ENCODE peak calls at places on chromosomes 11 and 22, in four cellular contexts. Z, V, W and E are unnamed samples.
A peak's percentile ranks its signal among the peaks of the same experiment; 100 is the strongest.

GRCh38 chr11:31141804-31142203 is 227.7 kb downstream of the DCDC1 start:
- DNase-seq in Z (no peak), V (no peak), W (no peak), E (no peak)

GRCh38 chr11:100687630-100688395 is 725 bp downstream of the ARHGAP42 start:
- DNase-seq in Z (peak; percentile 48), V (peak; percentile 60), W (peak; percentile 65), E (peak; percentile 45)

GRCh38 chr11:67584205-67584880 is 731 bp downstream of the GSTP1 start:
- DNase-seq in Z (peak; percentile 81), V (no peak), W (peak; percentile 77), E (no peak)

GRCh38 chr11:45852712-45853101 is 5.4 kb downstream of the CRY2 start:
- DNase-seq in Z (no peak), V (no peak), W (no peak), E (no peak)

GRCh38 chr11:134500621-134501020 is 88.6 kb upstream of the B3GAT1 start:
- DNase-seq in Z (peak; percentile 22), V (no peak), W (no peak), E (no peak)

GRCh38 chr11:130089669-130090063 is 20.0 kb downstream of the APLP2 start:
- DNase-seq in Z (no peak), V (no peak), W (no peak), E (no peak)

GRCh38 chr11:70435765-70436500 is 37.6 kb downstream of the CTTN start:
- DNase-seq in Z (no peak), V (no peak), W (no peak), E (no peak)

GRCh38 chr11:66069715-66070603 is at the start of gene PACS1:
- DNase-seq in Z (peak; percentile 76), V (peak; percentile 74), W (peak; percentile 79), E (peak; percentile 56)

GRCh38 chr11:100855466-100856067 is 168.5 kb downstream of the ARHGAP42 start:
- DNase-seq in Z (no peak), V (peak; percentile 7), W (no peak), E (no peak)

GRCh38 chr11:84398017-84398626 is 1112.0 kb upstream of the CCDC90B start:
- DNase-seq in Z (no peak), V (peak; percentile 4), W (no peak), E (no peak)

GRCh38 chr22:50600541-50600940 is at the start of gene MAPK8IP2:
- DNase-seq in Z (no peak), V (no peak), W (no peak), E (no peak)

GRCh38 chr11:796565-797299 is 1.3 kb downstream of the SLC25A22 start:
- DNase-seq in Z (no peak), V (no peak), W (no peak), E (no peak)

GRCh38 chr11:83019888-83020579 is 51.7 kb downstream of the RAB30 start:
- DNase-seq in Z (peak; percentile 66), V (no peak), W (no peak), E (no peak)

GRCh38 chr11:18229501-18229900 is 7.1 kb downstream of the SAA4 start:
- DNase-seq in Z (no peak), V (no peak), W (no peak), E (no peak)

GRCh38 chr11:66082936-66083698 is 13.0 kb downstream of the PACS1 start:
- DNase-seq in Z (no peak), V (no peak), W (no peak), E (no peak)

GRCh38 chr11:70464509-70465361 is 66.4 kb downstream of the CTTN start:
- DNase-seq in Z (no peak), V (no peak), W (no peak), E (no peak)

GRCh38 chr22:27633296-27633871 is 168.2 kb downstream of the MN1 start:
- DNase-seq in Z (no peak), V (no peak), W (no peak), E (no peak)

GRCh38 chr11:57649826-57650738 is at the start of gene YPEL4:
- DNase-seq in Z (no peak), V (peak; percentile 79), W (peak; percentile 69), E (peak; percentile 50)

GRCh38 chr11:69005631-69006368 is 7.2 kb downstream of the MRGPRF start:
- DNase-seq in Z (no peak), V (no peak), W (no peak), E (no peak)

GRCh38 chr11:69006816-69007215 is 6.2 kb downstream of the MRGPRF start:
- DNase-seq in Z (no peak), V (no peak), W (no peak), E (no peak)

GRCh38 chr11:69003866-69004311 is 9.2 kb downstream of the MRGPRF start:
- DNase-seq in Z (no peak), V (no peak), W (no peak), E (no peak)

GRCh38 chr11:69004411-69005182 is 8.4 kb downstream of the MRGPRF start:
- DNase-seq in Z (no peak), V (no peak), W (no peak), E (no peak)

GRCh38 chr11:69005183-69005630 is 7.8 kb downstream of the MRGPRF start:
- DNase-seq in Z (no peak), V (no peak), W (no peak), E (no peak)
- H3K27ac ChIP-seq in Z (peak overlapping the region; percentile 65), V (no peak overlapping the region), W (peak overlapping the region; percentile 99), E (no peak overlapping the region)

GRCh38 chr11:64869571-64870175 is 8.7 kb downstream of the EHD1 start:
- DNase-seq in Z (no peak), V (no peak), W (no peak), E (no peak)
- TF ChIP-seq CTCF in Z (no peak), V (no peak), W (peak; percentile 32), E (peak; percentile 46)

GRCh38 chr11:131546218-131546895 is 175.9 kb downstream of the NTM start:
- DNase-seq in Z (no peak), V (no peak), W (no peak), E (no peak)
- H3K4me3 ChIP-seq in Z (peak overlapping the region; percentile 16), V (no peak overlapping the region), W (no peak overlapping the region), E (peak overlapping the region; percentile 37)

GRCh38 chr11:109071712-109072524 is 350.1 kb upstream of the C11orf87 start:
- DNase-seq in Z (no peak), V (no peak), W (peak; percentile 54), E (peak; percentile 6)
- H3K27ac ChIP-seq in Z (no peak overlapping the region), V (no peak overlapping the region), W (peak overlapping the region; percentile 37), E (no peak overlapping the region)

GRCh38 chr11:32434387-32435151 is 770 bp downstream of the WT1 start:
- DNase-seq in Z (no peak), V (peak; percentile 52), W (peak; percentile 66), E (no peak)
- TF ChIP-seq CTCF in Z (no peak), V (peak; percentile 54), W (peak; percentile 39), E (no peak)

GRCh38 chr11:111982532-111983186 is 42.5 kb upstream of the DLAT start:
- DNase-seq in Z (no peak), V (no peak), W (no peak), E (no peak)

GRCh38 chr11:111982019-111982464 is 43.2 kb upstream of the DLAT start:
- DNase-seq in Z (peak; percentile 88), V (peak; percentile 38), W (peak; percentile 41), E (no peak)

GRCh38 chr11:111981270-111981669 is 43.9 kb upstream of the DLAT start:
- DNase-seq in Z (no peak), V (no peak), W (no peak), E (no peak)

GRCh38 chr11:111986589-111986988 is 38.6 kb upstream of the DLAT start:
- DNase-seq in Z (no peak), V (no peak), W (no peak), E (no peak)

DNA sequence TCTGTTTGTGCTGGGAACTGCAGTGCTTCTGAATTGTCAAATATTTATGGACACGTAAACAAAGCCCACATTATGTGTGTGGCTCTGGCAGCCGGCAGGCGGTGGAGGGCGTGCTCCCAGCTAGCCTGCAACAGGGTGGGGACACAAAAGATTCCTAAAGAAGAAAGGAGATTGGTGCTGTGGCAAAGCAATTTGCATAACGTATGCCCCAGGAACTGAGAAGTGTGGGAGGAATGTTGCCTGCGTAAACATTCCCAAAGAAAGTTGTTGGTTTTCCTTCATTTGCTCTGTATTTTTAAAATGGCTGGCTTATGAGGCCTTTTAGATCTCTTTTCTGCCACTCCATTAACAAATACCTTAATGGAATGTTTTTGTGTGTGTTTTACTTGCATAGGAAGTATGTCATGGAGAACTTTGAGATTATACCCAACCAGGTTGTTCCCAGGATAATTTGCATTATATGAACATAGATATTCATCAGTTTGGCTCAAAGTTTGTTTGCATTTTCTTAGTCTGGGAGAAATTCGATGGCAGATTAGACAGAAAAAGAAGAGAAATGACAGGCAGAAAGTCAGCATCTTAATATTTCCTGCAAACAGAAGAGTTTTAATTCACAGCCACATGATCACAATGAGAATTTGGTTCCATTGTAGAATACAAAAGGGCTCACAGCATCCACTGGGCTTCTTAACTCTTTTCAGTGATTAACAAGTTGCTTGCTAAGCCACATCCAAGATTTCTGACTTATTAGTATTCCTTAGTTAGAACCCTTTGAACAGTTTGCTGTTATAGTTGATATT is 41.8 kb upstream of the DLAT start:
- DNase-seq in Z (peak; percentile 71), V (no peak), W (no peak), E (peak; percentile 10)
- H3K4me3 ChIP-seq in Z (peak overlapping the region; percentile 29), V (no peak overlapping the region), W (no peak overlapping the region), E (no peak overlapping the region)

DNA sequence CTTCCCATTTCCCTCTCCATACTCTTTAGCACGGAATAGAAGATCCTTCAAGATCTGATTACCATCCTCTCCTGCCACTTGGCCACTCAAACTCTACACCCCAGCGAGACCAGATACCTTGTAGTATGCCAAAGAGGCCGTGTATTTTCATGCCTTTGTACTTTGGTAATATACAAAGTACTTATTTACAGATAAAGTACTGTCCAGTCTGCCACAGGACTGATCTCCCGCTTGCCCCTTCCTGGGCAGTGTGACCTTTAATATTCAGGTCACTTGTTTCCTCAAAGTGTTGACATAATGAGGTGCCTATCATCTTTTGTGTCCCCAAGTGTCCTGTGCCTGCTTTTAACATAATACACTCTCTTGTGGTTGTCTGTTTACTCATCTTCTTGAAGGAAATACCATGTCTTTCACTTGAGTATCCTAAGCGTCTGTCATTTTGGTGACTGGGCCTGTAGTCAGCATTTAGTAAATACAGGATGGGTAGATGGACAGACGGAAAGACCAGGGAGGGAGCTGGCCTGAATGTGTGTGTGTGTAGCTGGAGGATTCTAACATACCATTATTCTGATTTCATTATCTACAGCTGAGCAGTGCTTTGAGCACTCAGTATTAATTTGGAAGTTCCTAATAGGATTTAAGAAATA is 137.4 kb downstream of the NAV2 start:
- DNase-seq in Z (no peak), V (no peak), W (no peak), E (no peak)
- H3K27ac ChIP-seq in Z (no peak overlapping the region), V (no peak overlapping the region), W (no peak overlapping the region), E (no peak overlapping the region)

GRCh38 chr11:120239713-120240640 is at the start of gene POU2F3:
- DNase-seq in Z (peak; percentile 52), V (no peak), W (no peak), E (no peak)
- TF ChIP-seq CTCF in Z (no peak), V (no peak), W (no peak), E (peak; percentile 11)

DNA sequence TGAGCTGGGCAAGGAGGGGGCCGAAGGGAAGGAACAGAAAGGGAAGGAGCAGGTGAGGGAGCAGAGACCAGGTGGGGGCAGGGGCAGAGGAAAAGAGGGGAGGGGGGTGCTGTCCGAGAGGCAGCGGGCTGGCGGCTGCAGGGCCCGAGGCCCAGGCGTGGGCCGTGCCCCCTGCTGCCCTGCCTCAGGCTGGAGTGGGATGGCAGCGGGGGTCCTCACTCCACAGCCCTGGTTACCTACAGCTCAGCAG is 2.3 kb downstream of the IGF2 start:
- DNase-seq in Z (no peak), V (no peak), W (no peak), E (no peak)
- H3K4me3 ChIP-seq in Z (no peak overlapping the region), V (no peak overlapping the region), W (no peak overlapping the region), E (peak overlapping the region; percentile 44)

GRCh38 chr11:119723952-119724325 is 5.1 kb downstream of the NECTIN1 start:
- DNase-seq in Z (no peak), V (no peak), W (no peak), E (no peak)
- H3K27ac ChIP-seq in Z (no peak overlapping the region), V (no peak overlapping the region), W (no peak overlapping the region), E (no peak overlapping the region)